ENCODE peak calls at places on chromosomes 11 and 22, in five cellular contexts. C, J, H, X and L are unnamed samples.

GRCh38 chr11:103420593-103420992 is 311.4 kb downstream of the DYNC2H1 start:
- DNase-seq in C (no peak), J (no peak), H (no peak), X (no peak), L (no peak)

GRCh38 chr11:35235944-35236666 is 97.1 kb downstream of the CD44 start:
- DNase-seq in C (no peak), J (no peak), H (peak), X (no peak), L (no peak)

GRCh38 chr22:50730013-50730891 is 7.8 kb upstream of the ACR start:
- DNase-seq in C (no peak), J (no peak), H (no peak), X (no peak), L (no peak)

GRCh38 chr11:23536907-23537306 is 676.6 kb upstream of the CCDC179 start:
- DNase-seq in C (no peak), J (no peak), H (no peak), X (no peak), L (no peak)

GRCh38 chr11:2480874-2481220 is 36.0 kb downstream of the KCNQ1 start:
- DNase-seq in C (no peak), J (no peak), H (no peak), X (no peak), L (no peak)

GRCh38 chr11:44987506-44987905 is 36.8 kb upstream of the TP53I11 start:
- DNase-seq in C (no peak), J (no peak), H (no peak), X (no peak), L (no peak)

GRCh38 chr11:75663808-75664207 is 5.0 kb downstream of the MAP6 start:
- DNase-seq in C (no peak), J (no peak), H (no peak), X (no peak), L (no peak)

GRCh38 chr22:25754527-25755202 is 12.7 kb downstream of the MYO18B start:
- DNase-seq in C (no peak), J (no peak), H (no peak), X (no peak), L (no peak)

GRCh38 chr11:10263929-10264328 is 30.1 kb downstream of the SBF2 start:
- DNase-seq in C (no peak), J (no peak), H (no peak), X (no peak), L (no peak)

GRCh38 chr11:14972581-14973490 is 685 bp upstream of the CALCA start:
- DNase-seq in C (no peak), J (peak), H (no peak), X (no peak), L (no peak)

GRCh38 chr11:6992457-6993431 is 27.4 kb downstream of the ZNF214 start:
- DNase-seq in C (no peak), J (no peak), H (no peak), X (no peak), L (no peak)

GRCh38 chr22:37052386-37053309 is 1.1 kb downstream of the KCTD17 start:
- DNase-seq in C (no peak), J (no peak), H (no peak), X (no peak), L (no peak)

GRCh38 chr11:5367461-5368074 is 16.0 kb upstream of the OR51M1 start:
- DNase-seq in C (no peak), J (no peak), H (no peak), X (no peak), L (no peak)

GRCh38 chr11:3885855-3886254 is 30.4 kb downstream of the STIM1 start:
- DNase-seq in C (no peak), J (no peak), H (peak), X (no peak), L (no peak)

GRCh38 chr11:71425409-71425808 is 22.8 kb downstream of the DHCR7 start:
- DNase-seq in C (no peak), J (no peak), H (no peak), X (no peak), L (no peak)
- TF ChIP-seq CTCF in C (no peak), J (peak), H (no peak), X (peak), L (peak)

GRCh38 chr11:74121804-74122203 is 49.0 kb downstream of the C2CD3 start:
- DNase-seq in C (no peak), J (no peak), H (no peak), X (no peak), L (no peak)
- TF ChIP-seq CTCF in C (no peak), J (no peak), H (no peak), X (no peak), L (no peak)

DNA sequence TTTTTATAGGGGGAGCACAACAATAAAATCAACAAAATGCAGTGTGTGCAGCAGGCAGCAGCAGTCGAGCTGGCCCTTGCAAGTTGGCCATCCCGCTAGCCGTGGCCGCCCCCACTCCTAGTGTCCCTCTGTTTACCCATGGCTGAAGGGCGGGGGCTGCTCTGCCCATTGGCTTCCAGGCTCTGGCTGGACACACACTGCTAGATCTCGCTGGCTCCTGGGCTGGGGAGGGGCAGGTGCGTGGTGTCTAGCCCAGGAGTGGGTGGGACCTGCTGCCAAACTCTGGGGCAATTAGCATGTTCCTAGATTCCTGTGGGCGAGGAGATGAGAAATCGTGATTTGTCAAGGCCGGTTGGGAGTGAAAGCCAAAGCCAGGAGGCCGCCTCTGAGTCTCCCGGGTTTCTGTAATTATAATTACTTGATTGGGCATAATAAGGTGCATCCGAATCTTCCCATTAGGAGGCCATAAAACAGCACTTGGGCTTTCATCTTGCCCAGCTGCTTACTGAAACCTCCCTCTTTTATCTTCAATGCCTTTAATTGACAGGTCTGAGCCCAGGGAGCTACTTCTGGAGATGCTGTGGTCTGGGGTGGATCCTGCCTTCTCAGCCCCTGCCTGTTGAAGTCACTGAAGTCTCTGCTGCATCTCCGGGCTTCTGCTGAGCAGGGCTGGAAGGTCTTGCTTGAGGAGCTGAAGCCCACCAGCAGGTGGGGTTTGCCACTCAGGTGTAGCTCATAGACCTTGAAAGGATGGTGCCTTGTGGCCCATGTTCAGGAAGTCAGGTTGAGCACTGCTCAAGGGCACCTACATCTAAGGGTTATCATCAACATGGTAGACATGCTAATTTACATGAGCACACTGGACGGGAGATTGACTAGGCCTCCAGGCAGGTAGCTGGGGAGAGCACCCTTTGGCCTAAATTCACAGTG is 44.5 kb upstream of the DKK3 start:
- DNase-seq in C (no peak), J (no peak), H (no peak), X (no peak), L (no peak)
- TF ChIP-seq CTCF in C (peak), J (no peak), H (peak), X (no peak), L (no peak)

DNA sequence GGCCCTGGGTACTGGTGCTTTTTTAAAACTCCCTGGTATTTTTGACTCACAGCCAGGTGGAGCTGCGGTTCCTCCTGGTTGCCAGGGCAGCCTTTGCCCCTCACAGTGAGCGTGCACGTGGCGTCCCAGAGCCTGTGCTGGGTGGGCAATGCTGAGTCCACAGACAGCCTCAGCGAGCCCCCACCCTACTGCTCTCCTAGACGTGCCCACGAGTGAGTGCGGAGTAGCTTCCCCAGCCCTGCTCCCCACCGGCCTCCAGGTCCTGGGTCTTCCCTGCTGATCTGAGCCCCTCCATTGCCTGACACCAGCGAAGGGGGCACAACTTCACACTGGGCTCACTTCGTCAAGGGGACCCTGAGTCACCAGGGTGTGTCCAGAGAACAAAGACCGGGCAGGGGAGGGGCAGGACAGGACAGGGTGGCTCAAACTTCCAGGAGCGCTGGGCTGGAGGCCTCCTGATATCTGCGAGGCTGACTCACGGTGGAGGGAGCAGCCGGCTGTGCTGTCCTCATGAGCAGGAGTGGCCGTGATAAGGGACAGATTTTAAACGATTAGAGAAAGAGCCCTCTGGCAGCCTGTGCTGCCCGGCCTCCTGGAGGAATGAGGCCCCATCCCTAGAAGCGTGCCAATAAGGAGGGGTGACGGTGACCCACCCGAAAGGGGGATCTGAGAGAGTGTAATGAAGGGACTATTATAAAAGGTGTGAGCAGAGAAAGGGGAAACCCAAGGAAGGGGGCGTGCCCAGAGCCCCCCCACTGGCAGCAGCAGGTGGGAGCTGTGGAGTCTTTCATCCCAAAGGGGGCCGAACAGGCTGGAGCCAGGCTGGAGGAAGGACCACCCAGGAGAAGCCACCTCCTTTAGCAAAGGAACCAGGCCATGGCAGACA is 129.3 kb upstream of the FGF3 start:
- DNase-seq in C (peak), J (no peak), H (peak), X (no peak), L (no peak)
- TF ChIP-seq CTCF in C (peak), J (no peak), H (peak), X (no peak), L (no peak)

GRCh38 chr11:63974259-63975143 is at the start of gene COX8A:
- DNase-seq in C (peak), J (peak), H (peak), X (peak), L (peak)
- TF ChIP-seq CTCF in C (peak), J (no peak), H (no peak), X (no peak), L (no peak)

DNA sequence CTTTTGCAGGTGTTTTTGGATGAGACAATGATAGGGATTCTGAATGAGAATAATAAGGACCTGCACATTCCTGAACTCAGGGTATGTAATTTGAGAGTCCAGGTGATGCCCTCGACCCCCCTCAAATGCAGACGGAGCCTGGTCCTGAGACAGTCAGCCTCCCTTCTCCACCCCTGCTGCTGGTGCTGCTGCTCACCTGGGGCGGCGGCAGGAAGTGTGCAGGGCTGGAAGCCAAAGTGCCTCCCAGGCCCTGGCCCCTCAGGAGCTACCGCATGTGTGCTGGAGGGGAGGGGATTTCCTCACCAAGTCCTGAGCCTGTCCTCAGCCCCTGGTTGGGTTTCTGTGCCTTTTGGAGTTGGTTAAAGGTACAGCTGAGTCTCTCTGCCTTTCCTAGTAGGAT is 19.0 kb upstream of the GLB1L2 start:
- DNase-seq in C (no peak), J (no peak), H (no peak), X (no peak), L (no peak)
- TF ChIP-seq CTCF in C (no peak), J (no peak), H (no peak), X (no peak), L (no peak)